ENCODE peak calls at places on chromosomes 5 and 9, in five cellular contexts. F is upper lobe of left lung, R is HCT116, W is stomach, X is prostate gland. C is an unnamed sample. For H3K4me1, the result is how much of the 10 kb centered on the place peaks cover.

GRCh38 chr5:34854459-34855174 is 15.7 kb downstream of the TTC23L start:
- DNase-seq in W (no peak), F (no peak), X (no peak), R (no peak), C (no peak)

GRCh38 chr5:3601929-3602712 is 6.5 kb downstream of the IRX1 start:
- DNase-seq in W (no peak), X (no peak), R (no peak), F (no peak), C (no peak)

GRCh38 chr9:133505186-133505830 is 19.5 kb downstream of the MYMK start:
- DNase-seq in F (no peak), R (no peak), X (no peak), W (no peak), C (no peak)

GRCh38 chr9:112331676-112331955 is 1.8 kb downstream of the PTBP3 start:
- DNase-seq in F (no peak), R (no peak), X (no peak), W (no peak), C (no peak)

GRCh38 chr9:90105793-90106192 is 501.0 kb downstream of the GADD45G start:
- DNase-seq in R (no peak), F (no peak), X (no peak), W (no peak), C (no peak)

GRCh38 chr9:35923927-35924763 is 14.9 kb downstream of the SPAAR start:
- DNase-seq in F (no peak), W (no peak), R (peak), X (peak), C (no peak)

GRCh38 chr9:73437758-73438157 is 286.1 kb downstream of the ANXA1 start:
- DNase-seq in F (no peak), R (peak), W (no peak), X (no peak), C (no peak)

GRCh38 chr9:131951905-131952304 is 127.8 kb downstream of the MED27 start:
- DNase-seq in X (no peak), W (no peak), F (no peak), R (no peak), C (no peak)

GRCh38 chr5:68454766-68455165 is 239.2 kb downstream of the PIK3R1 start:
- DNase-seq in W (no peak), R (no peak), F (no peak), X (no peak), C (no peak)

GRCh38 chr9:119868694-119869093 is 499.5 kb upstream of the BRINP1 start:
- DNase-seq in F (peak), W (peak), X (peak), R (no peak), C (no peak)

GRCh38 chr5:140881889-140882590 is at the start of gene PCDHA13:
- DNase-seq in W (no peak), R (no peak), F (no peak), X (no peak), C (no peak)

GRCh38 chr9:98345011-98345410 is 89.6 kb upstream of the TBC1D2 start:
- DNase-seq in F (no peak), W (no peak), X (no peak), R (no peak), C (no peak)

GRCh38 chr9:5278486-5278885 is 26.0 kb downstream of the RLN2 start:
- DNase-seq in R (no peak), F (no peak), X (no peak), W (no peak), C (no peak)

GRCh38 chr9:16434522-16434921 is 435.9 kb downstream of the BNC2 start:
- DNase-seq in F (no peak), W (no peak), X (no peak), R (no peak), C (no peak)

GRCh38 chr5:65760504-65761275 is 38.7 kb downstream of the NLN start:
- DNase-seq in R (no peak), W (peak), X (peak), F (peak), C (no peak)

GRCh38 chr9:104850771-104851170 is 77.2 kb downstream of the ABCA1 start:
- DNase-seq in R (no peak), W (no peak), X (no peak), F (no peak), C (no peak)

GRCh38 chr5:58462623-58463230 is 2.8 kb upstream of the PLK2 start:
- DNase-seq in R (peak), F (no peak), X (peak), W (peak), C (peak)

GRCh38 chr9:119216891-119217290 is 152.3 kb downstream of the BRINP1 start:
- DNase-seq in X (peak), R (no peak), F (no peak), W (no peak), C (no peak)

GRCh38 chr9:91303741-91304140 is 58.0 kb downstream of the AUH start:
- DNase-seq in X (no peak), F (no peak), W (no peak), R (no peak), C (no peak)

DNA sequence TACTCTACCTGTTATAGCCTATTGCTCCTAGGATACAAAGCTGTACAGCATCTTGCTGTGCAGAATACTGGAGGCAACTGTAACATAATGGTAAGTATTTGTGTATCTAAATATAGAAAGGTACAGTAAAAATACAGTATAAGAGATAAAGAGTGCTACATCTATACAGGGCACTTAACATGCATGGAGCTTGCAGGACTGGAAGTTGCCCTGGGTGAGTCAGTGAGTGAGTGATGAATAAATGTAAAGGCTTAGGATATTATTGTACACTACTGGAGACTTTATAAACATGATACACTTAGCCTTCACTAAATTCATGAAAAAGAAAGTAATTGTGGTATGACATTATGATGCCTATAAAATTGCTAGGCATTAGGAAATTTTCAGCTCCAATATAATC is 65.5 kb upstream of the OSMR start:
- DNase-seq in F (no peak), R (no peak), X (no peak), W (no peak), C (no peak)
- TF ChIP-seq POLR2AphosphoS5 in F (no peak), R (no peak), X (no peak), W (no peak), C (no peak)

GRCh38 chr9:6703898-6704639 is 53.7 kb upstream of the KDM4C start:
- DNase-seq in R (no peak), F (peak), X (peak), W (peak), C (no peak)
- H3K4me3 ChIP-seq in R (no peak), F (peak), X (peak), W (peak), C (peak)

GRCh38 chr5:107743357-107744000 is 72.7 kb upstream of the EFNA5 start:
- DNase-seq in F (no peak), R (no peak), W (no peak), X (no peak), C (no peak)
- H3K4me1 ChIP-seq in F (under half), R (under half), W (under half), X (under half), C (under half)

GRCh38 chr5:126233256-126233655 is 190.0 kb upstream of the GRAMD2B start:
- DNase-seq in X (no peak), R (no peak), W (no peak), F (no peak), C (no peak)
- TF ChIP-seq POLR2AphosphoS5 in X (no peak), R (no peak), W (no peak), F (no peak), C (no peak)

GRCh38 chr9:127828262-127829031 is 25.8 kb downstream of the FPGS start:
- DNase-seq in F (peak), R (peak), X (peak), W (peak), C (no peak)
- H3K4me3 ChIP-seq in F (peak), R (peak), X (peak), W (peak), C (no peak)

DNA sequence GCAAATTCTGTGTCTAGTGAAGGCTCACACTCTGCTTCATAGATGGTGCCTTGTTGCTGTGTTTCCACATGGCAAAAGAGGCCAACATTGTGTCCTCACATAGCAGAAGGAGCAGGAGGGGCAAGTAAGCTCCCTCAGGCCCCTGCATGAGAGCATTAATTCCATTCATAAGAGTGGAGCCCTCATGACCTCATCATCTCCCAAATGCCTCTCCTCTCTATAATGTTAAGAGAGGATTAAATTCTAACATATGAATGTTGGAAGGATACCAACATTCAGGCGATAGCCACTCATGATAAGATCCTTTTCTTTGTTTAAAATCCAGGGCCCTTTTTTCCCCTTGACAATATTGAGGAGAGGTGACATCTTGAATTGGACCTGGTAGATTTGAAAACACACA is 35.2 kb upstream of the PAM start:
- DNase-seq in R (no peak), W (no peak), F (no peak), X (no peak), C (no peak)
- H3K4me1 ChIP-seq in R (under half), W (under half), F (under half), X (under half), C (under half)